ENCODE peak calls at places on chromosomes 13 and 19, in eight cellular contexts. One of them, this sample, is unnamed.

GRCh38 chr13:47033216-47033615 is 136.4 kb upstream of the HTR2A start:
- DNase-seq in NB4: no peak
- DNase-seq in ovary: no peak
- DNase-seq in body of pancreas: no peak
- DNase-seq in tibial nerve: no peak
- DNase-seq in heart left ventricle: no peak
- DNase-seq in breast epithelium: no peak
- DNase-seq in IMR-90: peak
- DNase-seq in this sample: no peak

GRCh38 chr13:111219306-111219705 is 101.1 kb upstream of the TEX29 start:
- DNase-seq in NB4: no peak
- DNase-seq in ovary: no peak
- DNase-seq in body of pancreas: no peak
- DNase-seq in tibial nerve: no peak
- DNase-seq in heart left ventricle: no peak
- DNase-seq in breast epithelium: no peak
- DNase-seq in IMR-90: peak
- DNase-seq in this sample: no peak

GRCh38 chr19:4256563-4256962 is 9.7 kb downstream of the YJU2 start:
- DNase-seq in NB4: peak
- DNase-seq in ovary: no peak
- DNase-seq in body of pancreas: no peak
- DNase-seq in tibial nerve: no peak
- DNase-seq in heart left ventricle: no peak
- DNase-seq in breast epithelium: no peak
- DNase-seq in IMR-90: no peak
- DNase-seq in this sample: no peak

GRCh38 chr19:2089001-2089711 is 7.0 kb downstream of the MOB3A start:
- DNase-seq in NB4: peak
- DNase-seq in ovary: no peak
- DNase-seq in body of pancreas: no peak
- DNase-seq in tibial nerve: no peak
- DNase-seq in heart left ventricle: no peak
- DNase-seq in breast epithelium: no peak
- DNase-seq in IMR-90: peak
- DNase-seq in this sample: no peak

GRCh38 chr13:76153239-76153638 is 517.1 kb downstream of the LMO7 start:
- DNase-seq in NB4: no peak
- DNase-seq in ovary: no peak
- DNase-seq in body of pancreas: no peak
- DNase-seq in tibial nerve: no peak
- DNase-seq in heart left ventricle: no peak
- DNase-seq in breast epithelium: no peak
- DNase-seq in IMR-90: no peak
- DNase-seq in this sample: no peak

GRCh38 chr19:40133491-40133890 is 42.7 kb upstream of the ZNF780A start:
- DNase-seq in NB4: no peak
- DNase-seq in ovary: no peak
- DNase-seq in body of pancreas: no peak
- DNase-seq in tibial nerve: no peak
- DNase-seq in heart left ventricle: no peak
- DNase-seq in breast epithelium: no peak
- DNase-seq in IMR-90: no peak
- DNase-seq in this sample: no peak

GRCh38 chr13:28819046-28819747 is 942 bp upstream of the MTUS2 start:
- DNase-seq in NB4: peak
- DNase-seq in ovary: no peak
- DNase-seq in body of pancreas: no peak
- DNase-seq in tibial nerve: no peak
- DNase-seq in heart left ventricle: no peak
- DNase-seq in breast epithelium: no peak
- DNase-seq in IMR-90: peak
- DNase-seq in this sample: no peak

GRCh38 chr13:75566658-75567057 is 17.1 kb downstream of the UCHL3 start:
- DNase-seq in NB4: peak
- DNase-seq in ovary: no peak
- DNase-seq in body of pancreas: no peak
- DNase-seq in tibial nerve: no peak
- DNase-seq in heart left ventricle: no peak
- DNase-seq in breast epithelium: no peak
- DNase-seq in IMR-90: peak
- DNase-seq in this sample: no peak

GRCh38 chr19:18843960-18844359 is 12.2 kb downstream of the UPF1 start:
- DNase-seq in NB4: no peak
- DNase-seq in ovary: no peak
- DNase-seq in body of pancreas: no peak
- DNase-seq in tibial nerve: no peak
- DNase-seq in heart left ventricle: no peak
- DNase-seq in breast epithelium: no peak
- DNase-seq in IMR-90: no peak
- DNase-seq in this sample: no peak

GRCh38 chr19:19176950-19177349 is 6.9 kb upstream of the MEF2B start:
- DNase-seq in NB4: no peak
- DNase-seq in ovary: no peak
- DNase-seq in body of pancreas: no peak
- DNase-seq in tibial nerve: no peak
- DNase-seq in heart left ventricle: no peak
- DNase-seq in breast epithelium: no peak
- DNase-seq in IMR-90: no peak
- DNase-seq in this sample: no peak

GRCh38 chr13:114199961-114200672 is 21.1 kb downstream of the CFAP97D2 start:
- DNase-seq in NB4: no peak
- DNase-seq in ovary: no peak
- DNase-seq in body of pancreas: no peak
- DNase-seq in tibial nerve: no peak
- DNase-seq in heart left ventricle: no peak
- DNase-seq in breast epithelium: no peak
- DNase-seq in IMR-90: no peak
- DNase-seq in this sample: no peak

GRCh38 chr13:37460211-37460610 is 138.4 kb downstream of the POSTN start:
- DNase-seq in NB4: no peak
- DNase-seq in ovary: no peak
- DNase-seq in body of pancreas: no peak
- DNase-seq in tibial nerve: no peak
- DNase-seq in heart left ventricle: no peak
- DNase-seq in breast epithelium: no peak
- DNase-seq in IMR-90: peak
- DNase-seq in this sample: no peak

GRCh38 chr19:54673222-54673621 is 10.4 kb downstream of the LILRB4 start:
- DNase-seq in NB4: no peak
- DNase-seq in ovary: no peak
- DNase-seq in body of pancreas: no peak
- DNase-seq in tibial nerve: no peak
- DNase-seq in heart left ventricle: no peak
- DNase-seq in breast epithelium: no peak
- DNase-seq in IMR-90: no peak
- DNase-seq in this sample: no peak

GRCh38 chr19:4508698-4509097 is 9.6 kb downstream of the PLIN4 start:
- DNase-seq in NB4: no peak
- DNase-seq in ovary: no peak
- DNase-seq in body of pancreas: no peak
- DNase-seq in tibial nerve: no peak
- DNase-seq in heart left ventricle: no peak
- DNase-seq in breast epithelium: no peak
- DNase-seq in IMR-90: no peak
- DNase-seq in this sample: no peak

GRCh38 chr13:30463820-30464495 is 1.8 kb downstream of the HMGB1 start:
- DNase-seq in NB4: peak
- DNase-seq in ovary: peak
- DNase-seq in body of pancreas: peak
- DNase-seq in tibial nerve: peak
- DNase-seq in heart left ventricle: peak
- DNase-seq in breast epithelium: peak
- DNase-seq in IMR-90: peak
- DNase-seq in this sample: no peak

GRCh38 chr13:28489975-28490550 is 4.9 kb downstream of the FLT1 start:
- DNase-seq in NB4: no peak
- DNase-seq in ovary: no peak
- DNase-seq in body of pancreas: no peak
- DNase-seq in tibial nerve: no peak
- DNase-seq in heart left ventricle: no peak
- DNase-seq in breast epithelium: no peak
- DNase-seq in IMR-90: no peak
- DNase-seq in this sample: no peak

GRCh38 chr13:37602743-37603381 is 4.3 kb upstream of the POSTN start:
- DNase-seq in NB4: peak
- DNase-seq in ovary: no peak
- DNase-seq in body of pancreas: no peak
- DNase-seq in tibial nerve: no peak
- DNase-seq in heart left ventricle: no peak
- DNase-seq in breast epithelium: no peak
- DNase-seq in IMR-90: peak
- DNase-seq in this sample: no peak

GRCh38 chr13:32225494-32225931 is 89.7 kb downstream of the ZAR1L start:
- DNase-seq in NB4: no peak
- DNase-seq in ovary: no peak
- DNase-seq in body of pancreas: no peak
- DNase-seq in tibial nerve: no peak
- DNase-seq in heart left ventricle: no peak
- DNase-seq in breast epithelium: no peak
- DNase-seq in IMR-90: peak
- DNase-seq in this sample: no peak

GRCh38 chr19:1062387-1063029 is 4.5 kb upstream of the ARHGAP45 start:
- DNase-seq in NB4: no peak
- DNase-seq in ovary: no peak
- DNase-seq in body of pancreas: no peak
- DNase-seq in tibial nerve: no peak
- DNase-seq in heart left ventricle: no peak
- DNase-seq in breast epithelium: no peak
- DNase-seq in IMR-90: no peak
- DNase-seq in this sample: no peak

GRCh38 chr13:113723400-113724015 is 35.5 kb upstream of the TMEM255B start:
- DNase-seq in NB4: no peak
- DNase-seq in ovary: no peak
- DNase-seq in body of pancreas: no peak
- DNase-seq in tibial nerve: no peak
- DNase-seq in heart left ventricle: peak
- DNase-seq in breast epithelium: no peak
- DNase-seq in IMR-90: no peak
- DNase-seq in this sample: no peak

GRCh38 chr19:33507021-33507956 is 14.3 kb downstream of the PEPD start:
- DNase-seq in NB4: no peak
- DNase-seq in ovary: no peak
- DNase-seq in body of pancreas: no peak
- DNase-seq in tibial nerve: no peak
- DNase-seq in heart left ventricle: no peak
- DNase-seq in breast epithelium: no peak
- DNase-seq in IMR-90: no peak
- DNase-seq in this sample: no peak
- TF ChIP-seq POLR2A in NB4: no peak
- TF ChIP-seq POLR2A in ovary: no peak
- TF ChIP-seq POLR2A in body of pancreas: no peak
- TF ChIP-seq POLR2A in tibial nerve: no peak
- TF ChIP-seq POLR2A in heart left ventricle: no peak
- TF ChIP-seq POLR2A in breast epithelium: no peak
- TF ChIP-seq POLR2A in IMR-90: no peak
- TF ChIP-seq POLR2A in this sample: no peak

GRCh38 chr13:100674848-100675659 is 459 bp upstream of the TMTC4 start:
- DNase-seq in NB4: peak
- DNase-seq in ovary: peak
- DNase-seq in body of pancreas: peak
- DNase-seq in tibial nerve: peak
- DNase-seq in heart left ventricle: peak
- DNase-seq in breast epithelium: peak
- DNase-seq in IMR-90: peak
- DNase-seq in this sample: peak
- TF ChIP-seq POLR2A in NB4: peak
- TF ChIP-seq POLR2A in ovary: peak
- TF ChIP-seq POLR2A in body of pancreas: peak
- TF ChIP-seq POLR2A in tibial nerve: peak
- TF ChIP-seq POLR2A in heart left ventricle: peak
- TF ChIP-seq POLR2A in breast epithelium: peak
- TF ChIP-seq POLR2A in IMR-90: no peak
- TF ChIP-seq POLR2A in this sample: peak

DNA sequence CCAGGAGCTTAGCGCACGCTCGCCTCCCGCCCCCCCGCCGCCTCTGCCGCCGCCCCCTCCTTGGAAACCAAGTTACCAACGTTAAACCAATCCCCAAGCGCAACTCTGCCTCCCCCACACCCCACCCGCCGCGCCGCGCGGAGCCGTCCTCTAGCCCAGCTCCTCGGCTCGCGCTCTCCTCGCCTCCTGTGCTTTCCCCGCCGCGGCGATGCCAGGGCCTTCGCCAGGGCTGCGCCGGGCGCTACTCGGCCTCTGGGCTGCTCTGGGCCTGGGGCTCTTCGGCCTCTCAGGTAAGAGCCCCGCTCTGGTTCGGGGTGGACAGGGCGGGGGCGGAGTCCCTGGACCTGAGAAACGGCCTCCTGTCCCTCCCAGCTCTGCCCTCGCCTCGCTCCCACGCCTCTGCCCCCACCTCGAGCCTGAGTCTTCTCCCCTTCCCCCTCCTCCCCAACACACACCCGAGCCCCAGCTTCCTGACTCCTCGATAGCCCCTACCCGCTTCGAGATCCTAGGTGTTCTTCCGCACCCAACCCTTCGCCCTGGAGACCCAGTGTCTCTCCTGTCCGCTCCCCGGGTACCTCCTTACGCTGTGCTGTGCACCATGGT is at the start of gene ICAM5:
- DNase-seq in NB4: peak
- DNase-seq in ovary: no peak
- DNase-seq in body of pancreas: no peak
- DNase-seq in tibial nerve: no peak
- DNase-seq in heart left ventricle: no peak
- DNase-seq in breast epithelium: no peak
- DNase-seq in IMR-90: peak
- DNase-seq in this sample: peak
- TF ChIP-seq POLR2A in NB4: no peak
- TF ChIP-seq POLR2A in ovary: no peak
- TF ChIP-seq POLR2A in body of pancreas: no peak
- TF ChIP-seq POLR2A in tibial nerve: no peak
- TF ChIP-seq POLR2A in heart left ventricle: no peak
- TF ChIP-seq POLR2A in breast epithelium: no peak
- TF ChIP-seq POLR2A in IMR-90: no peak
- TF ChIP-seq POLR2A in this sample: no peak

DNA sequence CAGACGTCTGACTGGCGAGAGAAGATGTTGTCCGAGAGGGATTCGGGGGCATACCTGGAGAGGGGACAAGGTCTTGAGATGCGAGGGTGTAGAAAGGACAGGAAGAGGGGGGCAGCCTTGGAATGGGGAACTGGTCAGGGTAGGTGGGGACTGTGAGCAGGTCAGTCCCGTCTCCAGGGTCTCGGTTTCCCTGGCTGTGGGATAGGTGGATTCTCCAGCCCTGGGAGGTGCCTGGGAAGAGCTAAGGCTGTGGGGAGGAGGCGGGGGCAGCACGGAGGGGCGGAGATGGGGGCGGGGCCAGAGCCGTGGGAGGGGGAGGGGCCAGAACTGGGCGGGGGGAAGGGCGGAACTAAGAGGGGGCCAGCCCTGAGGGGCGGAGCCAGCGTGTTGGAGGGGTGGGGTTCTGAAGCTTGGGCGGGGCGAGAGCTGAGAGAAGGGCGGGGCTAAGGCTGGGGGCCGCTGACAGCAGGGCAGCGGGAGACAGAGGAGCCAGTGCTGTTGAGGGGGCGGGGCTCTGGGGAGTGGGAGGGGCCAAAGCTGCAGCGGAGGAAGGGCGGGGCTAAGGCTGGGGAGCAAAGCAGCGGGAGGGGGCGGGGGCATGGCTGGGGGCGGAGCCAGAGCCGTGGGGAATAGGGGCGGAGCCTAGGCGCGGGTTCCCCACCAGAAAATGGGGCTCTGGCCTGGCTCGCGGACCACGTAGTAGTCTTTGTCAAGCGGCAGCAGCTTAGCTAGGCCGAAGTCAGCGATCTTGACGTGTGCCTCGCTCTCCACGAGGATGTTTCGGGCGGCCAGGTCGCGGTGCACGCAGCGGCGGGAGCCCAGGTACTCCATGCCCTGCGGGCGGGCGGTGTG is 9.5 kb upstream of the INSL3 start:
- DNase-seq in NB4: peak
- DNase-seq in ovary: peak
- DNase-seq in body of pancreas: peak
- DNase-seq in tibial nerve: peak
- DNase-seq in heart left ventricle: no peak
- DNase-seq in breast epithelium: no peak
- DNase-seq in IMR-90: peak
- DNase-seq in this sample: peak
- TF ChIP-seq POLR2A in NB4: no peak
- TF ChIP-seq POLR2A in ovary: peak
- TF ChIP-seq POLR2A in body of pancreas: no peak
- TF ChIP-seq POLR2A in tibial nerve: no peak
- TF ChIP-seq POLR2A in heart left ventricle: no peak
- TF ChIP-seq POLR2A in breast epithelium: no peak
- TF ChIP-seq POLR2A in IMR-90: no peak
- TF ChIP-seq POLR2A in this sample: no peak